ENCODE peak calls at places on chromosomes 1 and 21, in five cellular contexts. C is GM12878, R is HepG2, E is SK-N-SH, T is K562. B is an unnamed sample.

GRCh38 chr1:17757426-17757825 is 2.3 kb downstream of the ACTL8 start:
- DNase-seq in C (no peak), R (no peak), E (no peak), T (no peak), B (no peak)

GRCh38 chr1:112011231-112011630 is 21.8 kb upstream of the KCND3 start:
- DNase-seq in C (no peak), R (no peak), E (no peak), T (no peak), B (peak)

GRCh38 chr21:46650476-46651098 is 15.1 kb downstream of the PRMT2 start:
- DNase-seq in C (no peak), R (no peak), E (peak), T (no peak), B (no peak)

GRCh38 chr21:30028537-30028936 is 88.7 kb upstream of the GRIK1 start:
- DNase-seq in C (no peak), R (no peak), E (no peak), T (no peak), B (no peak)

GRCh38 chr1:200150721-200151120 is 123.2 kb downstream of the NR5A2 start:
- DNase-seq in C (peak), R (no peak), E (no peak), T (peak), B (peak)

GRCh38 chr1:177945943-177946650 is 23.8 kb downstream of the SEC16B start:
- DNase-seq in C (no peak), R (peak), E (peak), T (peak), B (peak)

GRCh38 chr1:234709473-234710279 is 99.7 kb upstream of the IRF2BP2 start:
- DNase-seq in C (no peak), R (no peak), E (no peak), T (no peak), B (no peak)

GRCh38 chr1:161198206-161198876 is 513 bp downstream of the ADAMTS4 start:
- DNase-seq in C (no peak), R (peak), E (peak), T (no peak), B (no peak)

GRCh38 chr1:90074137-90074536 is 79.2 kb downstream of the ZNF326 start:
- DNase-seq in C (no peak), R (no peak), E (no peak), T (no peak), B (no peak)

GRCh38 chr1:84620720-84621313 is 46.6 kb upstream of the CTBS start:
- DNase-seq in C (peak), R (peak), E (peak), T (peak), B (peak)

GRCh38 chr1:40825430-40825778 is 36.8 kb downstream of the CITED4 start:
- DNase-seq in C (no peak), R (no peak), E (no peak), T (no peak), B (no peak)

GRCh38 chr1:114154963-114155322 is 1.3 kb upstream of the SYT6 start:
- DNase-seq in C (no peak), R (no peak), E (peak), T (no peak), B (no peak)

GRCh38 chr1:72435025-72435424 is 152.7 kb upstream of the NEGR1 start:
- DNase-seq in C (no peak), R (no peak), E (no peak), T (no peak), B (peak)

GRCh38 chr1:59171788-59172187 is 125.1 kb upstream of the FGGY start:
- DNase-seq in C (no peak), R (no peak), E (no peak), T (no peak), B (no peak)

GRCh38 chr1:72547412-72547811 is 265.1 kb upstream of the NEGR1 start:
- DNase-seq in C (no peak), R (no peak), E (no peak), T (no peak), B (no peak)

GRCh38 chr1:109266965-109267364 is 16.0 kb downstream of the PSRC1 start:
- DNase-seq in C (no peak), R (no peak), E (no peak), T (no peak), B (peak)

GRCh38 chr1:201359873-201360210 is 17.6 kb downstream of the TNNT2 start:
- DNase-seq in C (no peak), R (no peak), E (no peak), T (no peak), B (no peak)

GRCh38 chr1:201015551-201016091 is 7.9 kb downstream of the KIF21B start:
- DNase-seq in C (no peak), R (no peak), E (peak), T (peak), B (peak)

GRCh38 chr1:58768971-58769808 is 14.7 kb downstream of the JUN start:
- DNase-seq in C (no peak), R (peak), E (peak), T (peak), B (peak)

GRCh38 chr21:41956926-41957729 is 3.3 kb upstream of the C2CD2 start:
- DNase-seq in C (no peak), R (no peak), E (no peak), T (peak), B (peak)

GRCh38 chr1:97094257-97094972 is 372.8 kb downstream of the PTBP2 start:
- DNase-seq in C (no peak), R (no peak), E (no peak), T (no peak), B (peak)

GRCh38 chr21:16573581-16573980 is 843.8 kb downstream of the USP25 start:
- DNase-seq in C (no peak), R (no peak), E (no peak), T (no peak), B (peak)

GRCh38 chr1:163781146-163781545 is 459.4 kb downstream of the NUF2 start:
- DNase-seq in C (no peak), R (no peak), E (no peak), T (no peak), B (no peak)

GRCh38 chr1:208233546-208233945 is 10.6 kb downstream of the PLXNA2 start:
- DNase-seq in C (no peak), R (peak), E (no peak), T (no peak), B (no peak)

GRCh38 chr1:41360074-41361027 is 883 bp upstream of the FOXO6 start:
- DNase-seq in C (no peak), R (no peak), E (no peak), T (peak), B (no peak)

DNA sequence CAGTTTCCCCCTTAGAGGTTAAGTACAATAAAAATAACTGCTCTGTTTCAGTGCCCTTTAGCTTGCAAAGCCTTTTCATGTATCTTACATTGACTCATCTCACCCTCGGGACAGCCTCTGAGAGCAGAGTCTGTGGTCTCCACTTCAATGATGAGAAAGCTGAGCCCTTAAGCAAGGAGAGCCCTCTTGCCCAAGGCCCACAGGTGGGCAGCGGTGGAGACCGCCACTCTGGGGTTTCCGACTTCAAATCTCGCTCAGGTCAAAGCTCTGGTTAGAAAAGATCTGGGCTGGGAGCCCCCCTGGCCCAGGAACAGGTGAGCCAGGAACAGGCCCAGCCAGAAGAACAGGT is 4.3 kb upstream of the PMVK start:
- DNase-seq in C (no peak), R (no peak), E (no peak), T (no peak), B (no peak)
- TF ChIP-seq MXI1 in C (no peak), R (no peak), E (no peak), T (no peak), B (no peak)

DNA sequence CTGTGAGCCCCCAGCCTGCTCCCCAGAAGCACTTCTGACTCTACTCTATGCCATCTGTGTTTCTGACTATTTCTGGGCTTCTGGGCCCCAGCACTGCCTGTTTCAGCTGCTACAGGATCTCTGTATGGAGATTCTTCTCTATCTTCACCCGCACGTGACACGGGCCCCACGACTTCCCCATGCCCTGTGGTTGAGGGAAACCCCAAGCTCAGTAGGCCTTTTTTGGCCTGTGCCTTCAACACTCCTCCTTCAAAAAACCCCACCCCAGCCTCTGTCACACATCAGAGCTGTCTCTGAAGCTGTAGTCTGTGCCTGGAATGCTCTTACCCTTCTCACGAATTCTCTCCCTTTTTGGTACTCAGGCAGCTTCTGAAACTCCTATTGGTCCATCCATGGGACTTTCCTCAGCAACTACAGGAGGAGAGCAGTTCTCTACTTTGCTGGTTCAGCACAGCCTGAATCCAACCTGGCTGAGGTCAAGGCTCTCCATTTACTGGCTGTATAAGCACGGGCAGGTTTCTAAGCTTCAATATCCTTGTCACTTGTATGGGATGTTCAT is 2.0 kb upstream of the NID1 start:
- DNase-seq in C (peak), R (no peak), E (no peak), T (no peak), B (no peak)
- H3K27ac ChIP-seq in C (peak), R (no peak), E (no peak), T (no peak), B (no peak)

DNA sequence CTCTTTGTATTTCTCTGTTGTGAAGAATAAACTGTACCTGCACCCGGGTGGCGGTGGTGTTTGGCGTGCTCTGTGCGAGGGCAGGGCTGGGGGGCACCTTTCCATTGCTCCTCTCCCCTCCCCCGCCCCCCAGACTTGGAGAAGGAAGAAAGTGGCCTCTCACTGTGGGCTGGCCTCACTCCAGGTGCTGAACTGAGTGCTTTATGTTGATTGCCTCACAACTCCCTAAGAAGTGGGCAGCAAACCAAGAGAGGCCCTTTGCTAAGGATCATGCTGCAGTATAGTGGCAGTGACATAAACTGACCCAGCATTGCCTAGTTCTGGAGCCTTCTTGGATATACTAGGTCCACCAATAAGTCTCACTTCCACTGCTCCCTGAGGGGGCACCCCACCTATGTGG is 20.2 kb downstream of the A3GALT2 start:
- DNase-seq in C (no peak), R (no peak), E (no peak), T (no peak), B (peak)
- TF ChIP-seq MXI1 in C (no peak), R (no peak), E (no peak), T (no peak), B (no peak)

GRCh38 chr21:45074818-45075605 is 632 bp downstream of the ADARB1 start:
- DNase-seq in C (no peak), R (no peak), E (peak), T (peak), B (no peak)
- H3K27ac ChIP-seq in C (no peak), R (peak), E (no peak), T (peak), B (peak)

GRCh38 chr21:45575304-45575992 is 33.2 kb upstream of the SLC19A1 start:
- DNase-seq in C (no peak), R (no peak), E (peak), T (no peak), B (no peak)
- TF ChIP-seq MXI1 in C (no peak), R (no peak), E (no peak), T (no peak), B (no peak)

DNA sequence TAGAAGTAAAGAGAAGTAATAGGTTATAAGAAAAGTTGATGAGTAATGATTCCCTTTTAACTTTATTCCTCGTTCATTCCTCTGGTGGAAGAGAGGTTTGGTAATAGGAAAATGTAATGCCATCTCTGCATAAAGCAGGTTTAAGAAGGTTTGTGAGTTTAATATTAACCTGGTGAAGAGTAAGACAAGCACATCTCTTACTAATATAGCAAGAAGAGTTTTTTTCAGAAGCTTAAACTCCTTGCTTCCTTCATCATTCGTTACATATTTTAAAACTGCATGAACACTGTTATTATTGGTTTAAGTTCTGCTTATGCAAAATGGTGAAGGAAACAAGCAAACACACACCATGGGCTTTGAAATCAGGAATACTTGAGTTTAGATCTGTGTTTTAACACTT is 9.2 kb upstream of the PLA2G4A start:
- DNase-seq in C (no peak), R (no peak), E (no peak), T (no peak), B (no peak)
- H3K27ac ChIP-seq in C (no peak), R (no peak), E (peak), T (no peak), B (no peak)

DNA sequence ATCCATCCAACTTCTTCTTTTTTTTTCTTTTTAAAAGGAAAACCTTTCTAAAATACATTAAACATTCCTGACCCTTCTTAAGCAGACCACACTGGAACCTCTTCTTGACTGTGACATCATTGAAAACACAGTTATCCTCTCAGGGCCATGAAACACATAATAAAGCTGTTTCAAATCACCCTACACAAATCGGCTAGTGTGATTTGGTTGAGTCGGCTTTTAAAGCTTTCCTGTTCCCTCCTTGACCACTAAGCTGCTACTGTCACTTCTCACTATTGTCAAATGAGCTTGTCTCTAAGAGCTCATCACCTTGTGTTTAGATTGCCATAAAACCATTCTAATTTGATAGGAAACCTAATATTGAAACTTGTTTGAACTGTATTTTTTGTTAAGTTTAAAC is 5.9 kb downstream of the USP24 start:
- DNase-seq in C (no peak), R (no peak), E (peak), T (peak), B (no peak)
- TF ChIP-seq MXI1 in C (no peak), R (no peak), E (no peak), T (no peak), B (no peak)

GRCh38 chr21:26388731-26389231 is 184.3 kb downstream of the CYYR1 start:
- DNase-seq in C (no peak), R (no peak), E (peak), T (no peak), B (peak)

GRCh38 chr21:26385721-26386120 is 187.4 kb downstream of the CYYR1 start:
- DNase-seq in C (no peak), R (no peak), E (no peak), T (no peak), B (no peak)

GRCh38 chr21:26394341-26394740 is 178.7 kb downstream of the CYYR1 start:
- DNase-seq in C (no peak), R (no peak), E (no peak), T (no peak), B (no peak)

GRCh38 chr21:26389971-26390641 is 183.0 kb downstream of the CYYR1 start:
- DNase-seq in C (no peak), R (no peak), E (no peak), T (no peak), B (peak)

DNA sequence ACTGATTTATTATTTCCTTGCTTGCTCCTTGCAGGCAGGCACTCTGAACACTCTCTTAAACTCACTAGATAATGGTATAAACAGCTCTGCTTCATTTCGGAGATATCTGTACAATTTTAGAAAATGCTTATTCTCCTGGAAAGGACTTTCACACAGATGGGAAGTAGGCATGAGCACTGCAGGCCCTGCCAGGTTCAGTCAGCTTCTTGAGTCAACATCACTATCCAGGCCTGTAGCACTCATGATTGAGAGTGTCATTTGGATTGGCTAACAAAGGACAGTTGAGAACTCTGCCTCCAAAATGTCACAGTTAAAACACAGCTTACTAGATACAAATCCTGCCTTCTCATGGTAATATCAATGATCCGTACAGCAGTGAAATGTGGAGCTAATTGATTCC is 181.9 kb downstream of the CYYR1 start:
- DNase-seq in C (no peak), R (no peak), E (no peak), T (no peak), B (no peak)
- H3K27ac ChIP-seq in C (no peak), R (no peak), E (no peak), T (no peak), B (no peak)

DNA sequence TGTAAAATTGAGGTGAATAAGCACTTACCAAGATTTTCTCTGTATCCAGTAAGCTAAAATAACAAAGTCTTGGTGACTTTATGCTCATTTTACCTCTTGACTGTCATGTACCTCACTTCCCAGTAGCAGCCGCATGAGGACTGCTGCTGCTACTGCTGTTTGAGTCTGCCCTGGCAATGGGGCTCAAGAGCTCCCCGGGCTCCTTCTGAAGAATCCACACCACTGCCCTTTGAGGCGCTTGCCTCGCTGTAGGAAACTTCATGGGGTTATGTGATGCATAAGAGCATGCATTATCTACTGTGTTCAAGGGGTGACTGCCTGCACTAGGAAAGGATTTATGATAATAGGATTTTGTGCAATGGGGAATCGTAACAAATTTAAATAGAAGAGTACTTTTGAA is 113.5 kb downstream of the NTNG1 start:
- DNase-seq in C (no peak), R (no peak), E (no peak), T (no peak), B (no peak)
- TF ChIP-seq MXI1 in C (no peak), R (no peak), E (no peak), T (no peak), B (no peak)